ENCODE peak calls at places on chromosomes 16 and 17, in nine cellular contexts. R is cardiac muscle cell; Q is CD8-positive, alpha-beta T cell; I is esophagus squamous epithelium; Z is CD4-positive, alpha-beta T cell; C is psoas muscle; M is heart right ventricle; X is testis; V is heart left ventricle. G is an unnamed sample.

GRCh38 chr16:8958344-8958808 is 5.3 kb downstream of the USP7 start:
- DNase-seq in R (peak; percentile 48), Q (no peak), I (no peak), Z (no peak), C (peak; percentile 77), M (no peak), X (peak; percentile 35), V (no peak), G (peak; percentile 72)

GRCh38 chr17:57945999-57946797 is 9.0 kb downstream of the CUEDC1 start:
- DNase-seq in R (peak; percentile 11), Q (no peak), I (no peak), Z (no peak), C (no peak), M (no peak), X (no peak), V (no peak), G (no peak)

GRCh38 chr16:21997693-21998480 is 3.0 kb downstream of the PDZD9 start:
- DNase-seq in R (peak; percentile 22), Q (no peak), I (no peak), Z (no peak), C (no peak), M (no peak), X (no peak), V (no peak), G (no peak)

GRCh38 chr17:42090964-42091790 is 7.1 kb downstream of the ZNF385C start:
- DNase-seq in R (no peak), Q (no peak), I (no peak), Z (no peak), C (no peak), M (no peak), X (no peak), V (no peak), G (no peak)

GRCh38 chr17:6682339-6682738 is 30.8 kb downstream of the C17orf100 start:
- DNase-seq in R (no peak), Q (no peak), I (no peak), Z (no peak), C (no peak), M (no peak), X (no peak), V (no peak), G (no peak)

GRCh38 chr16:88469615-88470395 is 16.7 kb downstream of the ZFPM1 start:
- DNase-seq in R (no peak), Q (no peak), I (no peak), Z (no peak), C (no peak), M (no peak), X (no peak), V (no peak), G (no peak)

GRCh38 chr16:87178977-87179376 is 138.2 kb downstream of the C16orf95 start:
- DNase-seq in R (peak; percentile 84), Q (no peak), I (no peak), Z (no peak), C (no peak), M (peak; percentile 59), X (no peak), V (peak; percentile 47), G (peak; percentile 81)

GRCh38 chr16:66959645-66960177 is 1.4 kb upstream of the CES3 start:
- DNase-seq in R (no peak), Q (no peak), I (no peak), Z (no peak), C (peak; percentile 62), M (no peak), X (no peak), V (no peak), G (no peak)

GRCh38 chr17:18184143-18185007 is 747 bp downstream of the ALKBH5 start:
- DNase-seq in R (peak; percentile 38), Q (peak; percentile 53), I (no peak), Z (peak; percentile 56), C (peak; percentile 81), M (peak; percentile 38), X (peak; percentile 54), V (peak; percentile 44), G (peak; percentile 35)

GRCh38 chr17:65487990-65488389 is 73.5 kb downstream of the AXIN2 start:
- DNase-seq in R (no peak), Q (no peak), I (no peak), Z (no peak), C (no peak), M (no peak), X (no peak), V (no peak), G (no peak)

GRCh38 chr17:79838541-79839274 is 532 bp downstream of the CBX4 start:
- DNase-seq in R (peak; percentile 70), Q (peak; percentile 41), I (no peak), Z (peak; percentile 42), C (peak; percentile 72), M (peak; percentile 46), X (no peak), V (peak; percentile 66), G (no peak)

GRCh38 chr16:10168258-10168657 is 14.0 kb downstream of the GRIN2A start:
- DNase-seq in R (no peak), Q (no peak), I (no peak), Z (no peak), C (no peak), M (no peak), X (no peak), V (no peak), G (no peak)

GRCh38 chr16:71383054-71383773 is 24.7 kb downstream of the CALB2 start:
- DNase-seq in R (peak; percentile 69), Q (no peak), I (no peak), Z (no peak), C (no peak), M (no peak), X (no peak), V (no peak), G (no peak)

GRCh38 chr17:78272914-78273258 is 41.5 kb downstream of the TMEM235 start:
- DNase-seq in R (no peak), Q (no peak), I (no peak), Z (no peak), C (peak; percentile 38), M (no peak), X (no peak), V (no peak), G (no peak)

GRCh38 chr16:58628845-58629680 is 563 bp downstream of the CNOT1 start:
- DNase-seq in R (peak; percentile 11), Q (peak; percentile 37), I (no peak), Z (peak; percentile 8), C (peak; percentile 75), M (peak; percentile 40), X (peak; percentile 79), V (peak; percentile 47), G (peak; percentile 25)

GRCh38 chr16:84785843-84786538 is 33.8 kb upstream of the CRISPLD2 start:
- DNase-seq in R (peak; percentile 94), Q (no peak), I (no peak), Z (no peak), C (no peak), M (peak; percentile 40), X (no peak), V (peak; percentile 54), G (no peak)

GRCh38 chr16:4273858-4274291 is 1.1 kb upstream of the TFAP4 start:
- DNase-seq in R (peak; percentile 64), Q (peak; percentile 29), I (no peak), Z (peak; percentile 33), C (peak; percentile 75), M (peak; percentile 70), X (peak; percentile 34), V (peak; percentile 71), G (no peak)
- TF ChIP-seq CTCF in R (peak; percentile 35), Q (no peak), I (no peak), Z (peak; percentile 22), C (peak; percentile 36), M (peak; percentile 44), X (no peak), V (peak; percentile 63), G (peak; percentile 21)

GRCh38 chr16:51222016-51222415 is 70.9 kb upstream of the SALL1 start:
- DNase-seq in R (no peak), Q (no peak), I (no peak), Z (no peak), C (no peak), M (no peak), X (no peak), V (no peak), G (no peak)

GRCh38 chr16:51228097-51228659 is 77.1 kb upstream of the SALL1 start:
- DNase-seq in R (no peak), Q (no peak), I (no peak), Z (no peak), C (no peak), M (no peak), X (no peak), V (no peak), G (no peak)

GRCh38 chr16:51224317-51224716 is 73.2 kb upstream of the SALL1 start:
- DNase-seq in R (no peak), Q (no peak), I (no peak), Z (no peak), C (no peak), M (no peak), X (no peak), V (no peak), G (no peak)

DNA sequence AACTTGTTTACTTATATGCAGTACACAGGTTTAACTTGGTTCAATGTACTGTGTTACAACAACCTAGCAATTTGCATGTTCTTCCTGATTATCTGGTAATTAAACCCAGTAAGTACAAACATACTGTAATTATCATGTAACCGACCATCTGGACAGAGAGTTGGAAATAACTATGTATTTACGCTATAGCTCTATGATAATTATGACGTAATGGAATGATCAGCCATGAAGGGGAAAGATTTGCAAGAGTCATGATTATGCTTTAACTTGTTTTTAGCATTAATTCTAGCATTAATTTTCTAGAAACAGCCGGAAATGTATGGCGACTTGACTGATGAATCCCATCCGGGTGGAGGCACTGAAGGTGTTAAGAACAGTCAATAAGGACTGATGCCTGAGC is 74.8 kb upstream of the SALL1 start:
- DNase-seq in R (no peak), Q (no peak), I (no peak), Z (no peak), C (no peak), M (no peak), X (no peak), V (no peak), G (no peak)
- H3K27ac ChIP-seq in R (no peak overlapping the region), Q (no peak overlapping the region), I (no peak overlapping the region), Z (no peak overlapping the region), C (no peak overlapping the region), M (no peak overlapping the region), X (no peak overlapping the region), V (no peak overlapping the region), G (no peak overlapping the region)

DNA sequence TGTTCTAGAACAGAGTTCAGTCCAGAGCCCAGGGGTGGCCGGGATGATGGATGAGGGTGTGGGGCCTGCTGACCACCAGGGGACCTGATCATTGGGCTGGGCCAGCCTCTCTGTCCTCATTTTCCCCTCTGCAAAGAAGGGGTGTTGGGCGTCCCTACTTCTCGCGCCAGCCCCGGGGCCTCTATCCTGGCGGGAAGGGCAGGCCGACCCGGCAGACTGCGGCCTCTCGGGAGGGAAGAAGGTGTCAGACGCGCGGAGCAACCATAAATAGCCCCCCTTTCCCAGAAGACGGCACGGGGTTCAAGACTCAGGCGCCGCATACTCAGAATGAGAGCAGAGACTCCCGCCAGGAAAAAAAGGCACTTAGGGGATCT is 1.9 kb upstream of the CACNA1G start:
- DNase-seq in R (no peak), Q (no peak), I (no peak), Z (no peak), C (no peak), M (no peak), X (no peak), V (no peak), G (no peak)
- H3K27me3 ChIP-seq in R (peaks cover 48% of the 10 kb centered on the region), Q (peaks cover 24% of the 10 kb centered on the region), I (peaks cover 82% of the 10 kb centered on the region), Z (peaks cover 51% of the 10 kb centered on the region), C (peaks cover 25% of the 10 kb centered on the region), M (peaks cover 73% of the 10 kb centered on the region), X (no peaks in the 10 kb centered on the region), V (peaks cover 44% of the 10 kb centered on the region), G (peaks cover 10% of the 10 kb centered on the region)

GRCh38 chr16:12341423-12341822 is 364.9 kb downstream of the SNX29 start:
- DNase-seq in R (no peak), Q (no peak), I (no peak), Z (no peak), C (no peak), M (no peak), X (no peak), V (no peak), G (no peak)
- TF ChIP-seq CTCF in R (no peak), Q (no peak), I (peak; percentile 25), Z (no peak), C (peak; percentile 17), M (no peak), X (no peak), V (peak; percentile 29), G (no peak)

G was measured in ascending aorta.